ENCODE peak calls at places on chromosomes 16 and 17, in six cellular contexts. N is psoas muscle; H is small intestine; Z is activated T-helper 9 cell treated with anti-CD3 and anti-CD28 coated beads, Interleukin-2, amount 50 U/mL, for 16 hours; K is esophagus squamous epithelium; E is NT2/D1. P is an unnamed sample.

GRCh38 chr16:278863-279366 is 1.5 kb upstream of the ARHGDIG start:
- DNase-seq in N (no peak), H (peak), Z (no peak), K (no peak), E (no peak), P (no peak)

GRCh38 chr16:65070831-65071230 is 51.0 kb downstream of the CDH11 start:
- DNase-seq in N (peak), H (peak), Z (no peak), K (no peak), E (peak), P (peak)

GRCh38 chr17:63381101-63381729 is 64.9 kb downstream of the CYB561 start:
- DNase-seq in N (no peak), H (peak), Z (no peak), K (no peak), E (no peak), P (no peak)

GRCh38 chr17:51764387-51764971 is 394.0 kb downstream of the CA10 start:
- DNase-seq in N (no peak), H (peak), Z (peak), K (no peak), E (peak), P (peak)

GRCh38 chr17:16322636-16323035 is 30.6 kb downstream of the CENPV start:
- DNase-seq in N (no peak), H (no peak), Z (no peak), K (no peak), E (no peak), P (no peak)

GRCh38 chr17:1769826-1770477 is 8.1 kb downstream of the SERPINF1 start:
- DNase-seq in N (no peak), H (no peak), Z (no peak), K (no peak), E (no peak), P (no peak)

GRCh38 chr17:4369557-4370230 is 3.2 kb upstream of the UBE2G1 start:
- DNase-seq in N (no peak), H (no peak), Z (no peak), K (no peak), E (no peak), P (no peak)

GRCh38 chr17:48225725-48226567 is 118.4 kb downstream of the SNX11 start:
- DNase-seq in N (no peak), H (no peak), Z (no peak), K (no peak), E (no peak), P (no peak)

GRCh38 chr17:2144701-2145100 is 89.8 kb downstream of the HIC1 start:
- DNase-seq in N (no peak), H (no peak), Z (no peak), K (no peak), E (no peak), P (no peak)

GRCh38 chr16:27123795-27124194 is 57.1 kb downstream of the C16orf82 start:
- DNase-seq in N (no peak), H (no peak), Z (no peak), K (no peak), E (no peak), P (no peak)

GRCh38 chr16:46649571-46649970 is 28.4 kb upstream of the SHCBP1 start:
- DNase-seq in N (peak), H (no peak), Z (no peak), K (no peak), E (no peak), P (no peak)

GRCh38 chr17:64661981-64662773 is at the start of gene SMURF2:
- DNase-seq in N (peak), H (peak), Z (peak), K (peak), E (peak), P (peak)

GRCh38 chr17:8124350-8125195 is 667 bp upstream of the HES7 start:
- DNase-seq in N (peak), H (peak), Z (no peak), K (no peak), E (no peak), P (no peak)

GRCh38 chr17:27494192-27495091 is 38.2 kb downstream of the KSR1 start:
- DNase-seq in N (peak), H (peak), Z (no peak), K (no peak), E (no peak), P (no peak)

GRCh38 chr17:20613248-20613647 is 33.7 kb downstream of the CDRT15L2 start:
- DNase-seq in N (no peak), H (no peak), Z (no peak), K (no peak), E (no peak), P (no peak)

GRCh38 chr17:59381716-59382570 is 50.5 kb downstream of the YPEL2 start:
- DNase-seq in N (no peak), H (peak), Z (no peak), K (no peak), E (no peak), P (no peak)

GRCh38 chr17:78675836-78676235 is 98.6 kb upstream of the DNAH17 start:
- DNase-seq in N (no peak), H (no peak), Z (no peak), K (no peak), E (no peak), P (no peak)

GRCh38 chr17:74818306-74818705 is 41.4 kb downstream of the GRIN2C start:
- DNase-seq in N (no peak), H (no peak), Z (no peak), K (no peak), E (no peak), P (no peak)

GRCh38 chr16:2715519-2715918 is 4.5 kb downstream of the PRSS27 start:
- DNase-seq in N (peak), H (peak), Z (peak), K (no peak), E (no peak), P (peak)

GRCh38 chr16:68382296-68382718 is 66.0 kb downstream of the SMPD3 start:
- DNase-seq in N (no peak), H (peak), Z (no peak), K (no peak), E (no peak), P (no peak)

GRCh38 chr17:81991684-81992513 is 14.5 kb downstream of the ASPSCR1 start:
- DNase-seq in N (peak), H (peak), Z (no peak), K (no peak), E (no peak), P (peak)

GRCh38 chr16:87850009-87851006 is 19.0 kb downstream of the SLC7A5 start:
- DNase-seq in N (peak), H (no peak), Z (peak), K (no peak), E (no peak), P (peak)

GRCh38 chr16:84647830-84648594 is at the start of gene KLHL36:
- DNase-seq in N (peak), H (peak), Z (peak), K (no peak), E (no peak), P (peak)

GRCh38 chr16:89137666-89138512 is 33.7 kb upstream of the CDH15 start:
- DNase-seq in N (no peak), H (no peak), Z (no peak), K (no peak), E (no peak), P (no peak)

GRCh38 chr17:1060991-1061390 is 64.1 kb downstream of the TIMM22 start:
- DNase-seq in N (peak), H (no peak), Z (no peak), K (no peak), E (no peak), P (no peak)

GRCh38 chr17:67544364-67544763 is 167.3 kb downstream of the PITPNC1 start:
- DNase-seq in N (no peak), H (no peak), Z (no peak), K (no peak), E (no peak), P (no peak)

GRCh38 chr17:73042809-73043685 is 49.4 kb downstream of the SLC39A11 start:
- DNase-seq in N (no peak), H (peak), Z (no peak), K (no peak), E (no peak), P (no peak)

GRCh38 chr17:60971515-60972369 is 294.1 kb downstream of the BCAS3 start:
- DNase-seq in N (no peak), H (peak), Z (no peak), K (no peak), E (peak), P (peak)

GRCh38 chr16:51816929-51817328 is 665.9 kb upstream of the SALL1 start:
- DNase-seq in N (no peak), H (no peak), Z (no peak), K (no peak), E (no peak), P (no peak)

GRCh38 chr16:57632568-57632967 is 4.1 kb downstream of the ADGRG1 start:
- DNase-seq in N (no peak), H (no peak), Z (no peak), K (no peak), E (no peak), P (no peak)

GRCh38 chr16:70579648-70580630 is 56.3 kb downstream of the SF3B3 start:
- DNase-seq in N (peak), H (peak), Z (no peak), K (no peak), E (no peak), P (no peak)

GRCh38 chr16:85460983-85461813 is 151.9 kb upstream of the GSE1 start:
- DNase-seq in N (peak), H (no peak), Z (no peak), K (no peak), E (no peak), P (no peak)

GRCh38 chr17:37744961-37745800 is at the start of gene HNF1B:
- DNase-seq in N (no peak), H (peak), Z (no peak), K (no peak), E (no peak), P (no peak)

GRCh38 chr16:3073448-3073847 is 8.0 kb downstream of the IL32 start:
- DNase-seq in N (no peak), H (no peak), Z (no peak), K (no peak), E (no peak), P (no peak)

GRCh38 chr17:79589669-79590270 is 21.1 kb downstream of the RBFOX3 start:
- DNase-seq in N (no peak), H (no peak), Z (no peak), K (no peak), E (no peak), P (no peak)

GRCh38 chr16:12260647-12261262 is 284.2 kb downstream of the SNX29 start:
- DNase-seq in N (no peak), H (no peak), Z (no peak), K (no peak), E (peak), P (no peak)

GRCh38 chr16:25707982-25708583 is 16.3 kb downstream of the HS3ST4 start:
- DNase-seq in N (no peak), H (peak), Z (no peak), K (no peak), E (no peak), P (no peak)